ENCODE peak calls at places on chromosomes 12 and 14, in four cellular contexts. One of them, this sample, is unnamed. For H3K27me3, the result is how much of the 10 kb centered on the place peaks cover.

GRCh38 chr12:22118206-22118605 is 72.2 kb downstream of the CMAS start:
- DNase-seq in astrocyte: no peak
- DNase-seq in fibroblast of lung: no peak
- DNase-seq in NT2/D1: no peak
- DNase-seq in this sample: no peak

GRCh38 chr14:93316716-93317115 is 16.1 kb downstream of the BTBD7 start:
- DNase-seq in fibroblast of lung: no peak
- DNase-seq in NT2/D1: no peak
- DNase-seq in astrocyte: no peak
- DNase-seq in this sample: peak

GRCh38 chr12:90543841-90544240 is 411.1 kb downstream of the CCER1 start:
- DNase-seq in fibroblast of lung: peak
- DNase-seq in astrocyte: peak
- DNase-seq in NT2/D1: no peak
- DNase-seq in this sample: no peak

GRCh38 chr14:54894995-54895394 is 7.6 kb downstream of the GCH1 start:
- DNase-seq in fibroblast of lung: no peak
- DNase-seq in astrocyte: peak
- DNase-seq in NT2/D1: no peak
- DNase-seq in this sample: no peak

GRCh38 chr12:116513944-116514343 is 45.2 kb upstream of the MAP1LC3B2 start:
- DNase-seq in NT2/D1: no peak
- DNase-seq in fibroblast of lung: no peak
- DNase-seq in astrocyte: no peak
- DNase-seq in this sample: no peak

GRCh38 chr14:71004481-71004880 is 97.2 kb downstream of the PCNX1 start:
- DNase-seq in fibroblast of lung: no peak
- DNase-seq in NT2/D1: no peak
- DNase-seq in astrocyte: no peak
- DNase-seq in this sample: no peak

GRCh38 chr12:4643747-4644146 is 5.1 kb downstream of the AKAP3 start:
- DNase-seq in fibroblast of lung: no peak
- DNase-seq in astrocyte: no peak
- DNase-seq in NT2/D1: no peak
- DNase-seq in this sample: no peak

GRCh38 chr12:24425601-24425970 is 476.1 kb upstream of the SOX5 start:
- DNase-seq in fibroblast of lung: peak
- DNase-seq in astrocyte: peak
- DNase-seq in NT2/D1: no peak
- DNase-seq in this sample: no peak

GRCh38 chr12:122001379-122002209 is 20.1 kb upstream of the BCL7A start:
- DNase-seq in astrocyte: no peak
- DNase-seq in fibroblast of lung: no peak
- DNase-seq in NT2/D1: no peak
- DNase-seq in this sample: no peak

GRCh38 chr12:6363330-6364036 is 11.9 kb downstream of the SCNN1A start:
- DNase-seq in NT2/D1: no peak
- DNase-seq in fibroblast of lung: peak
- DNase-seq in astrocyte: no peak
- DNase-seq in this sample: peak

GRCh38 chr12:66154776-66155175 is 15.0 kb downstream of the TMBIM4 start:
- DNase-seq in astrocyte: no peak
- DNase-seq in NT2/D1: no peak
- DNase-seq in fibroblast of lung: peak
- DNase-seq in this sample: no peak

GRCh38 chr12:112822056-112822455 is 30.5 kb downstream of the RPH3A start:
- DNase-seq in fibroblast of lung: no peak
- DNase-seq in NT2/D1: no peak
- DNase-seq in astrocyte: no peak
- DNase-seq in this sample: no peak

GRCh38 chr14:58768977-58769376 is 131.2 kb downstream of the DACT1 start:
- DNase-seq in NT2/D1: peak
- DNase-seq in fibroblast of lung: no peak
- DNase-seq in astrocyte: no peak
- DNase-seq in this sample: no peak

GRCh38 chr12:11580125-11580751 is 69.2 kb upstream of the ETV6 start:
- DNase-seq in astrocyte: peak
- DNase-seq in NT2/D1: no peak
- DNase-seq in fibroblast of lung: peak
- DNase-seq in this sample: peak

GRCh38 chr14:63134801-63135200 is 69.4 kb upstream of the RHOJ start:
- DNase-seq in NT2/D1: no peak
- DNase-seq in fibroblast of lung: peak
- DNase-seq in astrocyte: peak
- DNase-seq in this sample: peak

GRCh38 chr14:62409185-62409584 is 636.1 kb downstream of the KCNH5 start:
- DNase-seq in astrocyte: no peak
- DNase-seq in fibroblast of lung: peak
- DNase-seq in NT2/D1: no peak
- DNase-seq in this sample: peak

GRCh38 chr12:1217191-1217949 is 226.3 kb downstream of the ERC1 start:
- DNase-seq in fibroblast of lung: peak
- DNase-seq in NT2/D1: no peak
- DNase-seq in astrocyte: peak
- DNase-seq in this sample: peak

GRCh38 chr14:73754911-73755360 is 40.8 kb upstream of the PNMA1 start:
- DNase-seq in NT2/D1: no peak
- DNase-seq in fibroblast of lung: peak
- DNase-seq in astrocyte: peak
- DNase-seq in this sample: peak

GRCh38 chr12:109902866-109903265 is 2.8 kb downstream of the TCHP start:
- DNase-seq in fibroblast of lung: no peak
- DNase-seq in astrocyte: no peak
- DNase-seq in NT2/D1: no peak
- DNase-seq in this sample: no peak

GRCh38 chr12:121765573-121765972 is 27.9 kb downstream of the RHOF start:
- DNase-seq in fibroblast of lung: peak
- DNase-seq in astrocyte: peak
- DNase-seq in NT2/D1: peak
- DNase-seq in this sample: peak

GRCh38 chr14:104749111-104749649 is 3.8 kb upstream of the SIVA1 start:
- DNase-seq in NT2/D1: no peak
- DNase-seq in fibroblast of lung: peak
- DNase-seq in astrocyte: peak
- DNase-seq in this sample: peak

GRCh38 chr12:12715459-12716150 is 1.6 kb upstream of the CDKN1B start:
- DNase-seq in NT2/D1: no peak
- DNase-seq in astrocyte: peak
- DNase-seq in fibroblast of lung: no peak
- DNase-seq in this sample: no peak

GRCh38 chr12:108860443-108860842 is 3.1 kb upstream of the SSH1 start:
- DNase-seq in NT2/D1: no peak
- DNase-seq in astrocyte: no peak
- DNase-seq in fibroblast of lung: no peak
- DNase-seq in this sample: no peak

GRCh38 chr14:32507029-32507984 is 178.2 kb downstream of the AKAP6 start:
- DNase-seq in NT2/D1: no peak
- DNase-seq in fibroblast of lung: peak
- DNase-seq in astrocyte: peak
- DNase-seq in this sample: peak

GRCh38 chr14:103128631-103129300 is 5.5 kb downstream of the TNFAIP2 start:
- DNase-seq in fibroblast of lung: no peak
- DNase-seq in astrocyte: no peak
- DNase-seq in NT2/D1: no peak
- DNase-seq in this sample: no peak

GRCh38 chr14:54772451-54772881 is 130.2 kb downstream of the GCH1 start:
- DNase-seq in astrocyte: peak
- DNase-seq in fibroblast of lung: peak
- DNase-seq in NT2/D1: no peak
- DNase-seq in this sample: peak

GRCh38 chr12:114920828-114921579 is 237.0 kb upstream of the TBX3 start:
- DNase-seq in fibroblast of lung: peak
- DNase-seq in astrocyte: peak
- DNase-seq in NT2/D1: no peak
- DNase-seq in this sample: peak

GRCh38 chr14:74864193-74864592 is 11.8 kb downstream of the PROX2 start:
- DNase-seq in NT2/D1: no peak
- DNase-seq in astrocyte: no peak
- DNase-seq in fibroblast of lung: no peak
- DNase-seq in this sample: no peak

GRCh38 chr12:98344630-98345029 is 170.8 kb upstream of the TMPO start:
- DNase-seq in fibroblast of lung: no peak
- DNase-seq in astrocyte: no peak
- DNase-seq in NT2/D1: no peak
- DNase-seq in this sample: no peak

GRCh38 chr12:7642876-7643309 is 22.8 kb downstream of the APOBEC1 start:
- DNase-seq in fibroblast of lung: peak
- DNase-seq in astrocyte: no peak
- DNase-seq in NT2/D1: peak
- DNase-seq in this sample: peak

GRCh38 chr12:7637641-7638040 is 28.1 kb downstream of the APOBEC1 start:
- DNase-seq in NT2/D1: no peak
- DNase-seq in fibroblast of lung: no peak
- DNase-seq in astrocyte: no peak
- DNase-seq in this sample: no peak

GRCh38 chr12:7638064-7638763 is 27.5 kb downstream of the APOBEC1 start:
- DNase-seq in astrocyte: no peak
- DNase-seq in fibroblast of lung: no peak
- DNase-seq in NT2/D1: peak
- DNase-seq in this sample: no peak

GRCh38 chr12:7642287-7642686 is 23.4 kb downstream of the APOBEC1 start:
- DNase-seq in astrocyte: no peak
- DNase-seq in NT2/D1: no peak
- DNase-seq in fibroblast of lung: no peak
- DNase-seq in this sample: no peak

GRCh38 chr12:7638764-7639570 is 26.7 kb downstream of the APOBEC1 start:
- DNase-seq in astrocyte: peak
- DNase-seq in fibroblast of lung: peak
- DNase-seq in NT2/D1: peak
- DNase-seq in this sample: peak
- H3K27me3 ChIP-seq in astrocyte: under half
- H3K27me3 ChIP-seq in fibroblast of lung: under half
- H3K27me3 ChIP-seq in NT2/D1: under half
- H3K27me3 ChIP-seq in this sample: under half

GRCh38 chr14:69574954-69575295 is 254 bp upstream of the CCDC177 start:
- DNase-seq in NT2/D1: no peak
- DNase-seq in astrocyte: no peak
- DNase-seq in fibroblast of lung: no peak
- DNase-seq in this sample: no peak
- H3K9ac ChIP-seq in NT2/D1: no peak
- H3K9ac ChIP-seq in astrocyte: no peak
- H3K9ac ChIP-seq in fibroblast of lung: no peak
- H3K9ac ChIP-seq in this sample: no peak

DNA sequence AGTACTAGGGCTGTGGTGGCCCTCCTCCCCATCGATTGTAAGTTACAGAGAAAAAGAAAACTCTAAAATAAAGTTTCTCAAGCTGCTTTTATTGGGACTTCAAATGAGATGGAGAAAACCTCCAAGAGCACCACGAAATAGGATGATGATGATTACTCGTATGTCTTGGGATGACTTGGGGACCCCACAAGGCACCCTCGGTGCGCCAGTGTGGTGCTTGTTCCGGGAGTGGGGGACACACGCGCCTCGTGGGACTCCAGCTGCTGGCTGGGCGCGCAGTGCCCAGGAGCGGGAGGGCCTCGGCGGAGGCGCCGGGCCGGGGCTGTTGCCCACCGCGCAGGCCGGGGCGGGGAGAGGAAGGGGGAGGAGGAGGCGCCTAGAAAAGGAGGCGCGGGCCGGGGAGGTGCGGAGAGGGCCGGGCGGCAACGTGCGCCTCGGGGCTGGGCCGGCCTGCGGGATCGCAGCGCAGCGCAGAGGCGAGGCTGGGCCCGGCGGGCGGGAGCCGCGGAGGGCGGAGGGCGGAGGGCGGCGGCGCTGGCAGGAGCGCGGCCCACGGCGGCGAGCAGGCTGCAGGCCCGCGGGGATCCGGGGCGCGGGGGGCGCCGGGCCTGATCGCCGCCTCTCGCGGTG is at the start of gene RFLNA:
- DNase-seq in fibroblast of lung: no peak
- DNase-seq in astrocyte: no peak
- DNase-seq in NT2/D1: peak
- DNase-seq in this sample: peak
- H3K4me3 ChIP-seq in fibroblast of lung: no peak
- H3K4me3 ChIP-seq in astrocyte: peak
- H3K4me3 ChIP-seq in NT2/D1: peak
- H3K4me3 ChIP-seq in this sample: no peak

GRCh38 chr12:52692253-52692652 is 11.1 kb downstream of the KRT77 start:
- DNase-seq in fibroblast of lung: no peak
- DNase-seq in NT2/D1: no peak
- DNase-seq in astrocyte: no peak
- DNase-seq in this sample: no peak
- H3K27me3 ChIP-seq in fibroblast of lung: under half
- H3K27me3 ChIP-seq in NT2/D1: half or more
- H3K27me3 ChIP-seq in astrocyte: under half
- H3K27me3 ChIP-seq in this sample: half or more

GRCh38 chr12:49783917-49784676 is 42.7 kb downstream of the TMBIM6 start:
- DNase-seq in astrocyte: peak
- DNase-seq in NT2/D1: no peak
- DNase-seq in fibroblast of lung: peak
- DNase-seq in this sample: peak
- H3K9ac ChIP-seq in astrocyte: no peak
- H3K9ac ChIP-seq in NT2/D1: no peak
- H3K9ac ChIP-seq in fibroblast of lung: no peak
- H3K9ac ChIP-seq in this sample: no peak

DNA sequence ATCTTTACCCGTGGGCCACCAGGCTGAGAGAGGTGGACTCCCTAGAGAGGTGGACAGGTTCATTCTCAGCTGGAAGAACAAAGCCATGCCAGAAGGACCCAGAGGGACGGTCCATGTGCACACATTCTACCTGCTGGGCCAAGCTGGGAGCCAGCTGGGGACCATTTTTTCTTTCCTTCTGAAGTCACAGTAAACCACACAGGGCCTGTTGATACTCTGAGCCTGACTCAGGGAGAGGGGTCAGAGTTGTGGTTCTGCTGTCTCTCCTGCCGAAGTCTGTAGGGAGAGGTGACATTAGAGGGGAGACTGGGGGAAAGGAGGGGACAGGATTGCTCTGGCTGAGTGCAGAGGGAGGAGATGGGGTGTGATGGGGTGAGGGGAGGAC is 148.6 kb downstream of the TSPAN9 start:
- DNase-seq in fibroblast of lung: no peak
- DNase-seq in NT2/D1: no peak
- DNase-seq in astrocyte: peak
- DNase-seq in this sample: peak
- H3K4me3 ChIP-seq in fibroblast of lung: no peak
- H3K4me3 ChIP-seq in NT2/D1: no peak
- H3K4me3 ChIP-seq in astrocyte: no peak
- H3K4me3 ChIP-seq in this sample: no peak

This sample was measured in adipocyte.